ENCODE peak calls at places on chromosome 2, in six cellular contexts. I is left ventricle myocardium superior; H is CD4-positive, alpha-beta T cell; M is iris pigment epithelial cell; T is PC-9; L is CD8-positive, alpha-beta memory T cell. K is an unnamed sample.

GRCh38 chr2:232013701-232014353 is 52.3 kb downstream of the DIS3L2 start:
- DNase-seq in I (no peak), H (no peak), M (peak), T (peak), L (no peak), K (no peak)

GRCh38 chr2:121707344-121707919 is 29.2 kb downstream of the NIFK start:
- DNase-seq in I (no peak), H (no peak), M (no peak), T (no peak), L (no peak), K (no peak)

GRCh38 chr2:85356186-85356585 is 1.6 kb downstream of the ELMOD3 start:
- DNase-seq in I (no peak), H (no peak), M (no peak), T (no peak), L (no peak), K (no peak)

GRCh38 chr2:222561817-222562424 is 94.0 kb downstream of the FARSB start:
- DNase-seq in I (no peak), H (no peak), M (peak), T (peak), L (no peak), K (no peak)

GRCh38 chr2:113167962-113168340 is 5.8 kb upstream of the PSD4 start:
- DNase-seq in I (no peak), H (no peak), M (no peak), T (no peak), L (no peak), K (no peak)

GRCh38 chr2:160371251-160372009 is 122.2 kb downstream of the RBMS1 start:
- DNase-seq in I (no peak), H (no peak), M (no peak), T (no peak), L (no peak), K (no peak)

GRCh38 chr2:86253424-86253823 is 54.2 kb downstream of the MRPL35 start:
- DNase-seq in I (no peak), H (no peak), M (no peak), T (no peak), L (no peak), K (no peak)

GRCh38 chr2:235609746-235610145 is 115.9 kb downstream of the AGAP1 start:
- DNase-seq in I (no peak), H (no peak), M (no peak), T (no peak), L (no peak), K (no peak)

GRCh38 chr2:135701442-135701841 is 40.2 kb upstream of the UBXN4 start:
- DNase-seq in I (no peak), H (no peak), M (peak), T (no peak), L (no peak), K (no peak)

GRCh38 chr2:105812180-105813044 is 67.7 kb downstream of the NCK2 start:
- DNase-seq in I (peak), H (no peak), M (peak), T (no peak), L (no peak), K (no peak)

GRCh38 chr2:121501070-121501469 is 29.6 kb upstream of the RNU4ATAC start:
- DNase-seq in I (no peak), H (no peak), M (peak), T (no peak), L (no peak), K (no peak)

GRCh38 chr2:85662899-85663683 is 4.9 kb downstream of the SFTPB start:
- DNase-seq in I (no peak), H (no peak), M (peak), T (peak), L (no peak), K (no peak)

GRCh38 chr2:26325851-26326250 is 20.1 kb upstream of the SELENOI start:
- DNase-seq in I (no peak), H (no peak), M (peak), T (no peak), L (no peak), K (no peak)

GRCh38 chr2:237140689-237141285 is 55.1 kb downstream of the COPS8 start:
- DNase-seq in I (no peak), H (no peak), M (no peak), T (no peak), L (no peak), K (no peak)

GRCh38 chr2:55048514-55048924 is 1.7 kb downstream of the RTN4 start:
- DNase-seq in I (no peak), H (no peak), M (peak), T (no peak), L (no peak), K (no peak)

GRCh38 chr2:239855863-239856587 is 169.1 kb downstream of the NDUFA10 start:
- DNase-seq in I (no peak), H (no peak), M (no peak), T (no peak), L (no peak), K (no peak)

GRCh38 chr2:104638162-104638561 is 215.8 kb upstream of the POU3F3 start:
- DNase-seq in I (no peak), H (no peak), M (no peak), T (no peak), L (no peak), K (no peak)

GRCh38 chr2:118202707-118203303 is 114.5 kb downstream of the INSIG2 start:
- DNase-seq in I (peak), H (peak), M (peak), T (peak), L (peak), K (no peak)

GRCh38 chr2:11102466-11102865 is 52.8 kb upstream of the SLC66A3 start:
- DNase-seq in I (no peak), H (no peak), M (no peak), T (no peak), L (no peak), K (no peak)

GRCh38 chr2:212539145-212539880 is 711 bp upstream of the ERBB4 start:
- DNase-seq in I (peak), H (no peak), M (no peak), T (peak), L (no peak), K (no peak)

GRCh38 chr2:112660138-112660537 is 14.4 kb downstream of the SLC20A1 start:
- DNase-seq in I (no peak), H (no peak), M (no peak), T (no peak), L (no peak), K (no peak)

GRCh38 chr2:176139621-176140020 is 10.1 kb downstream of the HOXD8 start:
- DNase-seq in I (no peak), H (no peak), M (no peak), T (no peak), L (no peak), K (no peak)

GRCh38 chr2:9951522-9952285 is at the start of gene GRHL1:
- DNase-seq in I (peak), H (peak), M (peak), T (peak), L (peak), K (peak)

GRCh38 chr2:197378494-197378972 is 56.3 kb downstream of the SF3B1 start:
- DNase-seq in I (no peak), H (peak), M (peak), T (peak), L (peak), K (no peak)

GRCh38 chr2:236036045-236036444 is 132.1 kb downstream of the GBX2 start:
- DNase-seq in I (no peak), H (no peak), M (no peak), T (no peak), L (no peak), K (no peak)

GRCh38 chr2:142094233-142094632 is 36.6 kb downstream of the LRP1B start:
- DNase-seq in I (no peak), H (no peak), M (no peak), T (no peak), L (no peak), K (no peak)

GRCh38 chr2:72917138-72917874 is at the start of gene EMX1:
- DNase-seq in I (no peak), H (peak), M (no peak), T (peak), L (no peak), K (no peak)